ENCODE peak calls at places on chromosomes 3 and 15, in six cellular contexts. One of them, this sample, is unnamed.

GRCh38 chr3:53179580-53179979 is 18.6 kb downstream of the PRKCD start:
- DNase-seq in fibroblast of lung: no peak
- DNase-seq in hepatocyte: no peak
- DNase-seq in uterus: no peak
- DNase-seq in psoas muscle: no peak
- DNase-seq in heart left ventricle: no peak
- DNase-seq in this sample: no peak

GRCh38 chr3:136149569-136150136 is 46.5 kb downstream of the MSL2 start:
- DNase-seq in fibroblast of lung: peak
- DNase-seq in uterus: no peak
- DNase-seq in psoas muscle: no peak
- DNase-seq in heart left ventricle: no peak
- DNase-seq in hepatocyte: no peak
- DNase-seq in this sample: no peak

GRCh38 chr3:191070762-191071365 is 128.2 kb upstream of the OSTN start:
- DNase-seq in hepatocyte: no peak
- DNase-seq in fibroblast of lung: peak
- DNase-seq in heart left ventricle: no peak
- DNase-seq in uterus: no peak
- DNase-seq in psoas muscle: no peak
- DNase-seq in this sample: no peak

GRCh38 chr15:66834863-66835557 is 133.0 kb downstream of the SMAD6 start:
- DNase-seq in uterus: no peak
- DNase-seq in heart left ventricle: no peak
- DNase-seq in hepatocyte: no peak
- DNase-seq in psoas muscle: no peak
- DNase-seq in fibroblast of lung: no peak
- DNase-seq in this sample: no peak

GRCh38 chr3:101865751-101866509 is 16.6 kb downstream of the NFKBIZ start:
- DNase-seq in psoas muscle: no peak
- DNase-seq in hepatocyte: no peak
- DNase-seq in uterus: no peak
- DNase-seq in heart left ventricle: no peak
- DNase-seq in fibroblast of lung: no peak
- DNase-seq in this sample: no peak

GRCh38 chr3:10602769-10603768 is 97.7 kb upstream of the ATP2B2 start:
- DNase-seq in uterus: no peak
- DNase-seq in heart left ventricle: no peak
- DNase-seq in fibroblast of lung: no peak
- DNase-seq in hepatocyte: no peak
- DNase-seq in psoas muscle: no peak
- DNase-seq in this sample: no peak

GRCh38 chr3:151579571-151580270 is 118.9 kb upstream of the IGSF10 start:
- DNase-seq in uterus: peak
- DNase-seq in hepatocyte: no peak
- DNase-seq in fibroblast of lung: peak
- DNase-seq in heart left ventricle: no peak
- DNase-seq in psoas muscle: no peak
- DNase-seq in this sample: no peak

GRCh38 chr3:126127452-126127851 is 43.5 kb upstream of the SLC41A3 start:
- DNase-seq in psoas muscle: peak
- DNase-seq in hepatocyte: no peak
- DNase-seq in heart left ventricle: peak
- DNase-seq in fibroblast of lung: no peak
- DNase-seq in uterus: peak
- DNase-seq in this sample: no peak

GRCh38 chr3:64349531-64349930 is 124.3 kb upstream of the PRICKLE2 start:
- DNase-seq in heart left ventricle: no peak
- DNase-seq in fibroblast of lung: no peak
- DNase-seq in hepatocyte: no peak
- DNase-seq in psoas muscle: no peak
- DNase-seq in uterus: no peak
- DNase-seq in this sample: no peak

GRCh38 chr15:73897441-73898261 is 24.3 kb downstream of the TBC1D21 start:
- DNase-seq in hepatocyte: peak
- DNase-seq in uterus: peak
- DNase-seq in psoas muscle: peak
- DNase-seq in heart left ventricle: peak
- DNase-seq in fibroblast of lung: peak
- DNase-seq in this sample: no peak

GRCh38 chr3:122458992-122459391 is 43.1 kb upstream of the WDR5B start:
- DNase-seq in heart left ventricle: no peak
- DNase-seq in hepatocyte: peak
- DNase-seq in psoas muscle: no peak
- DNase-seq in uterus: no peak
- DNase-seq in fibroblast of lung: peak
- DNase-seq in this sample: no peak

GRCh38 chr15:85831415-85832113 is 36.8 kb upstream of the KLHL25 start:
- DNase-seq in hepatocyte: peak
- DNase-seq in heart left ventricle: no peak
- DNase-seq in psoas muscle: peak
- DNase-seq in fibroblast of lung: peak
- DNase-seq in uterus: peak
- DNase-seq in this sample: peak

GRCh38 chr3:171525437-171525836 is 65.2 kb upstream of the TNIK start:
- DNase-seq in heart left ventricle: no peak
- DNase-seq in psoas muscle: no peak
- DNase-seq in uterus: no peak
- DNase-seq in hepatocyte: no peak
- DNase-seq in fibroblast of lung: no peak
- DNase-seq in this sample: no peak

GRCh38 chr15:49060710-49061483 is 14.7 kb upstream of the SECISBP2L start:
- DNase-seq in fibroblast of lung: peak
- DNase-seq in heart left ventricle: no peak
- DNase-seq in hepatocyte: no peak
- DNase-seq in psoas muscle: no peak
- DNase-seq in uterus: no peak
- DNase-seq in this sample: no peak

GRCh38 chr3:5010706-5011554 is 31.7 kb downstream of the BHLHE40 start:
- DNase-seq in uterus: no peak
- DNase-seq in fibroblast of lung: no peak
- DNase-seq in hepatocyte: no peak
- DNase-seq in psoas muscle: no peak
- DNase-seq in heart left ventricle: no peak
- DNase-seq in this sample: no peak

GRCh38 chr3:104604326-104605010 is 762.2 kb upstream of the ALCAM start:
- DNase-seq in fibroblast of lung: peak
- DNase-seq in hepatocyte: no peak
- DNase-seq in uterus: no peak
- DNase-seq in psoas muscle: no peak
- DNase-seq in heart left ventricle: no peak
- DNase-seq in this sample: no peak

GRCh38 chr3:152204218-152204617 is 64.5 kb upstream of the MBNL1 start:
- DNase-seq in uterus: no peak
- DNase-seq in psoas muscle: no peak
- DNase-seq in heart left ventricle: no peak
- DNase-seq in hepatocyte: no peak
- DNase-seq in fibroblast of lung: no peak
- DNase-seq in this sample: no peak

GRCh38 chr15:101207867-101208288 is 44.0 kb downstream of the CHSY1 start:
- DNase-seq in heart left ventricle: no peak
- DNase-seq in fibroblast of lung: peak
- DNase-seq in psoas muscle: no peak
- DNase-seq in uterus: no peak
- DNase-seq in hepatocyte: no peak
- DNase-seq in this sample: no peak

GRCh38 chr3:12479919-12480425 is 4.3 kb upstream of the TSEN2 start:
- DNase-seq in uterus: no peak
- DNase-seq in psoas muscle: no peak
- DNase-seq in heart left ventricle: no peak
- DNase-seq in fibroblast of lung: peak
- DNase-seq in hepatocyte: peak
- DNase-seq in this sample: no peak

GRCh38 chr3:12476238-12476897 is 7.9 kb upstream of the TSEN2 start:
- DNase-seq in psoas muscle: no peak
- DNase-seq in uterus: no peak
- DNase-seq in hepatocyte: no peak
- DNase-seq in fibroblast of lung: peak
- DNase-seq in heart left ventricle: no peak
- DNase-seq in this sample: no peak

GRCh38 chr3:12477256-12477655 is 7.0 kb upstream of the TSEN2 start:
- DNase-seq in fibroblast of lung: no peak
- DNase-seq in heart left ventricle: no peak
- DNase-seq in uterus: no peak
- DNase-seq in hepatocyte: no peak
- DNase-seq in psoas muscle: no peak
- DNase-seq in this sample: no peak

GRCh38 chr3:12473503-12473902 is 10.8 kb upstream of the TSEN2 start:
- DNase-seq in psoas muscle: no peak
- DNase-seq in fibroblast of lung: no peak
- DNase-seq in uterus: no peak
- DNase-seq in hepatocyte: no peak
- DNase-seq in heart left ventricle: no peak
- DNase-seq in this sample: no peak

GRCh38 chr3:12478326-12478725 is 6.0 kb upstream of the TSEN2 start:
- DNase-seq in hepatocyte: no peak
- DNase-seq in uterus: no peak
- DNase-seq in heart left ventricle: no peak
- DNase-seq in psoas muscle: no peak
- DNase-seq in fibroblast of lung: no peak
- DNase-seq in this sample: no peak
- TF ChIP-seq CTCF in hepatocyte: no peak
- TF ChIP-seq CTCF in uterus: no peak
- TF ChIP-seq CTCF in heart left ventricle: no peak
- TF ChIP-seq CTCF in psoas muscle: no peak
- TF ChIP-seq CTCF in fibroblast of lung: no peak
- TF ChIP-seq CTCF in this sample: no peak

DNA sequence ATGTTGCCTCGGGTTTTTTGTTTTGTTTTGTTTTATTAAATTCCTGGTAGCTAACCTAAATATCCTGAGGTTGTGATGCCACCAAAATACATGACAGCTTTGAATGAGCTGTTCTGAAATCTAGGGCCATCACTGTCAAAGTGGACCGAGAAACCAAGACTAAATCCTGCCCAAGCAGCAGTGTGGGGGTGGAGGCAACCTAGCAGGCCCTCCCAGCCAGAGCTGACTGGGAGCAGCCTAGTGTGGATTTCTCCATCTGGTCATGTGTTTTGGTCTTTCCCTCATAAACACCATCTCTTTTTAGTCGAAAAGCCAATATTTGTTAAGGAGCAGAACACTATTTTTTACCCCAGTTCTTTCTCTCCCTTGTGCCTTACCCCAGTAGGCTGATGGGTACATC is 52.2 kb downstream of the LARS2 start:
- DNase-seq in hepatocyte: no peak
- DNase-seq in fibroblast of lung: no peak
- DNase-seq in heart left ventricle: no peak
- DNase-seq in uterus: no peak
- DNase-seq in psoas muscle: no peak
- DNase-seq in this sample: peak
- H3K27ac ChIP-seq in hepatocyte: no peak
- H3K27ac ChIP-seq in fibroblast of lung: no peak
- H3K27ac ChIP-seq in heart left ventricle: no peak
- H3K27ac ChIP-seq in uterus: no peak
- H3K27ac ChIP-seq in psoas muscle: no peak
- H3K27ac ChIP-seq in this sample: no peak

GRCh38 chr3:12796171-12797123 is at the start of gene CAND2:
- DNase-seq in fibroblast of lung: peak
- DNase-seq in psoas muscle: peak
- DNase-seq in hepatocyte: peak
- DNase-seq in uterus: peak
- DNase-seq in heart left ventricle: peak
- DNase-seq in this sample: peak

GRCh38 chr3:12799525-12800440 is 3.3 kb downstream of the CAND2 start:
- DNase-seq in uterus: no peak
- DNase-seq in psoas muscle: no peak
- DNase-seq in fibroblast of lung: no peak
- DNase-seq in heart left ventricle: no peak
- DNase-seq in hepatocyte: no peak
- DNase-seq in this sample: no peak

GRCh38 chr3:12797892-12798558 is 1.5 kb downstream of the CAND2 start:
- DNase-seq in hepatocyte: no peak
- DNase-seq in psoas muscle: peak
- DNase-seq in heart left ventricle: no peak
- DNase-seq in fibroblast of lung: no peak
- DNase-seq in uterus: no peak
- DNase-seq in this sample: no peak

GRCh38 chr3:12798559-12799179 is 2.2 kb downstream of the CAND2 start:
- DNase-seq in uterus: no peak
- DNase-seq in heart left ventricle: no peak
- DNase-seq in fibroblast of lung: no peak
- DNase-seq in psoas muscle: peak
- DNase-seq in hepatocyte: no peak
- DNase-seq in this sample: no peak

GRCh38 chr3:12797124-12797891 is 828 bp downstream of the CAND2 start:
- DNase-seq in psoas muscle: no peak
- DNase-seq in hepatocyte: no peak
- DNase-seq in heart left ventricle: no peak
- DNase-seq in fibroblast of lung: no peak
- DNase-seq in uterus: peak
- DNase-seq in this sample: no peak
- H3K4me3 ChIP-seq in psoas muscle: peak
- H3K4me3 ChIP-seq in hepatocyte: no peak
- H3K4me3 ChIP-seq in heart left ventricle: peak
- H3K4me3 ChIP-seq in fibroblast of lung: no peak
- H3K4me3 ChIP-seq in uterus: peak
- H3K4me3 ChIP-seq in this sample: peak

GRCh38 chr3:184234671-184235380 is 5.4 kb downstream of the VWA5B2 start:
- DNase-seq in heart left ventricle: no peak
- DNase-seq in fibroblast of lung: no peak
- DNase-seq in psoas muscle: no peak
- DNase-seq in hepatocyte: no peak
- DNase-seq in uterus: no peak
- DNase-seq in this sample: no peak

GRCh38 chr3:184233127-184233843 is 3.9 kb downstream of the VWA5B2 start:
- DNase-seq in heart left ventricle: no peak
- DNase-seq in fibroblast of lung: no peak
- DNase-seq in hepatocyte: no peak
- DNase-seq in psoas muscle: no peak
- DNase-seq in uterus: no peak
- DNase-seq in this sample: no peak

GRCh38 chr3:184236033-184236410 is 6.6 kb downstream of the VWA5B2 start:
- DNase-seq in hepatocyte: no peak
- DNase-seq in heart left ventricle: no peak
- DNase-seq in uterus: no peak
- DNase-seq in psoas muscle: no peak
- DNase-seq in fibroblast of lung: no peak
- DNase-seq in this sample: no peak

GRCh38 chr3:184235381-184236032 is 6.1 kb downstream of the VWA5B2 start:
- DNase-seq in hepatocyte: no peak
- DNase-seq in psoas muscle: no peak
- DNase-seq in fibroblast of lung: no peak
- DNase-seq in uterus: no peak
- DNase-seq in heart left ventricle: no peak
- DNase-seq in this sample: no peak

GRCh38 chr3:184234224-184234623 is 4.8 kb downstream of the VWA5B2 start:
- DNase-seq in fibroblast of lung: peak
- DNase-seq in psoas muscle: peak
- DNase-seq in uterus: peak
- DNase-seq in heart left ventricle: no peak
- DNase-seq in hepatocyte: peak
- DNase-seq in this sample: peak
- TF ChIP-seq CTCF in fibroblast of lung: no peak
- TF ChIP-seq CTCF in psoas muscle: no peak
- TF ChIP-seq CTCF in uterus: no peak
- TF ChIP-seq CTCF in heart left ventricle: no peak
- TF ChIP-seq CTCF in hepatocyte: no peak
- TF ChIP-seq CTCF in this sample: no peak

GRCh38 chr15:32033186-32033890 is 3.0 kb downstream of the CHRNA7 start:
- DNase-seq in hepatocyte: no peak
- DNase-seq in uterus: no peak
- DNase-seq in fibroblast of lung: no peak
- DNase-seq in heart left ventricle: no peak
- DNase-seq in psoas muscle: no peak
- DNase-seq in this sample: no peak
- H3K27ac ChIP-seq in hepatocyte: no peak
- H3K27ac ChIP-seq in uterus: no peak
- H3K27ac ChIP-seq in fibroblast of lung: no peak
- H3K27ac ChIP-seq in heart left ventricle: no peak
- H3K27ac ChIP-seq in psoas muscle: no peak
- H3K27ac ChIP-seq in this sample: no peak